ENCODE peak calls at places on chromosomes 1 and 21, in four cellular contexts. U is tibial artery; D is CD8-positive, alpha-beta T cell; R is suprapubic skin. A is an unnamed sample.

GRCh38 chr1:206672844-206673758 is 11.6 kb upstream of the MAPKAPK2 start:
- DNase-seq in U (no peak), D (no peak), R (no peak), A (no peak)

GRCh38 chr1:207306603-207307002 is 14.9 kb upstream of the CD55 start:
- DNase-seq in U (no peak), D (no peak), R (no peak), A (no peak)

GRCh38 chr1:9846611-9847171 is 22.9 kb upstream of the CLSTN1 start:
- DNase-seq in U (no peak), D (no peak), R (no peak), A (no peak)

GRCh38 chr21:26374817-26375216 is 198.3 kb downstream of the CYYR1 start:
- DNase-seq in U (no peak), D (no peak), R (no peak), A (no peak)

GRCh38 chr1:162222019-162222418 is 152.5 kb downstream of the NOS1AP start:
- DNase-seq in U (no peak), D (no peak), R (no peak), A (no peak)

GRCh38 chr1:2617981-2618470 is 14.8 kb downstream of the MMEL1 start:
- DNase-seq in U (no peak), D (no peak), R (no peak), A (no peak)

GRCh38 chr21:31667639-31668038 is 8.1 kb downstream of the SOD1 start:
- DNase-seq in U (no peak), D (no peak), R (no peak), A (no peak)

GRCh38 chr1:3511856-3512255 is 57.4 kb downstream of the ARHGEF16 start:
- DNase-seq in U (no peak), D (no peak), R (no peak), A (no peak)

GRCh38 chr1:159925713-159926066 is 383 bp upstream of the TAGLN2 start:
- DNase-seq in U (no peak), D (no peak), R (no peak), A (peak; percentile 78)

GRCh38 chr1:77673716-77674355 is 8.6 kb downstream of the ZZZ3 start:
- DNase-seq in U (no peak), D (no peak), R (no peak), A (no peak)

GRCh38 chr1:154546264-154547043 is 12.0 kb downstream of the UBE2Q1 start:
- DNase-seq in U (no peak), D (peak; percentile 24), R (no peak), A (no peak)

GRCh38 chr1:223525957-223526356 is 132.7 kb downstream of the CCDC185 start:
- DNase-seq in U (peak; percentile 23), D (no peak), R (no peak), A (no peak)

GRCh38 chr1:210587547-210587946 is 258.8 kb downstream of the HHAT start:
- DNase-seq in U (no peak), D (no peak), R (no peak), A (no peak)

GRCh38 chr1:30684881-30685795 is 38.2 kb downstream of the MATN1 start:
- DNase-seq in U (peak; percentile 70), D (peak; percentile 9), R (no peak), A (no peak)

GRCh38 chr1:190477687-190478192 is at the start of gene BRINP3:
- DNase-seq in U (no peak), D (no peak), R (no peak), A (no peak)

GRCh38 chr1:190474010-190474409 is 3.7 kb downstream of the BRINP3 start:
- DNase-seq in U (no peak), D (no peak), R (no peak), A (no peak)

GRCh38 chr1:190478193-190479007 is 736 bp upstream of the BRINP3 start:
- DNase-seq in U (no peak), D (no peak), R (no peak), A (no peak)

GRCh38 chr1:190474587-190475305 is 2.9 kb downstream of the BRINP3 start:
- DNase-seq in U (no peak), D (no peak), R (no peak), A (no peak)

DNA sequence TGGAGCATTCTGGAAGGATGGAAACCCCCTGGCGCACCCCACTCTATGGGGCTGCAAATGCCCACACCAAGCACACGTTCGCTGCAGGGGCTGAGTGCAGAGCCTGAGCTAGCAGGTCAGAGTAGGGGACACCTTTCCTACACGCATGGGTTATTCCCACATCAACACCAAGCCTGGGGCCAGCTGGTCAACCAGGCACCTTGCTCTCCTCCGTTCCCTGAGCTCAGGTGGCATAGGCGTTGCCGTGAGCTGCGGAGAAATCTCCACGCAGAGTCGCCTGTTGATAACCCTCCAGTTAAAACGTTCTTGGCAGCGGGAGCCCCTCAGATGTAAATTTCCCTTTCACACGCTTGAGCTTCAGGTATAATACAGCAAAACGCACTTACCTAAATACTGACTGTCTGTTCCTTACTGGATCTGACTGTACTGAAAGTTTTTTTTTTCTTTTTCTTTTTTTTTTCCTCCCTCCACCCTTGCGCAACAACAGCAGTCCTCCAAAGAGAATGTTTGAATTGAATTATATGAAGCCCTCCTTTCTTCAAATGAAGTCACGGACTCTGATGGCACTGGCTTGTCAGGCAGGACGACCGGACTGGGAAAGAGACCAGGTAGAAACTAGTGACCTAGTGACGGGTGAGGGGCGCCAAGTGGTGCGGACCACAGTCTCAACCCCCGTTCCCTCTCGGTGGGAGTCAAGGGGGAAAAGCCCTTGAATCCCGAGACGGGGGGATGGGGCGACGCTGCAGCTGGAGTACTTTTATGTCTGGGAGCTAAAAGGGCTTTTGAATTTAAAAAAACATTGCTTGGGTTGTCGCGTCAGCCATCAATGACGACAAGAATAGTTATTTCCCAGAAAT is 2.0 kb downstream of the BRINP3 start:
- DNase-seq in U (no peak), D (no peak), R (no peak), A (no peak)
- H3K4me3 ChIP-seq in U (no peak overlapping the region), D (no peak overlapping the region), R (peak overlapping the region; percentile 21), A (no peak overlapping the region)

GRCh38 chr1:181100924-181101323 is 12.4 kb downstream of the IER5 start:
- DNase-seq in U (peak; percentile 19), D (no peak), R (no peak), A (no peak)
- H3K27me3 ChIP-seq in U (no peaks in the 10 kb centered on the region), D (no peaks in the 10 kb centered on the region), R (no peaks in the 10 kb centered on the region), A (no peaks in the 10 kb centered on the region)

DNA sequence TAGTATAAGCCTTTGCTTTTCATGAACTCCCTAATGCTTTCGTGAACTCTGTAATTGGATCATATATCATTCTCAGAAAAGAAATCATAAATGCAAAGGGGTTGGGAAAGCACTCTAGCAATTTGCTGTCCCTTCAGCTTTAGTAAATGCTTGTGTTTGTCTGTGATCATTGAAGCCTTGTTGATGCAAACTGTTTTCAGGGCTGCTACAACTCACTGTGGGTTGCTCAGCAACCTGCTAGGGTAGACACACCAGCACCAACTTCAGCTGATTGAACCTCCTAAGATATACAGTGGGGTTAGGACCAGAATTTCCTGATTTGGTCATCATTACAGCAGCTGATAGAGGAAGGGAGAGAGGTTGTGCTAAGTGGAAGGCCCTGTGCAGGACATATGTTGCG is 95.0 kb downstream of the SGIP1 start:
- DNase-seq in U (no peak), D (no peak), R (no peak), A (no peak)
- H3K4me3 ChIP-seq in U (no peak overlapping the region), D (no peak overlapping the region), R (no peak overlapping the region), A (no peak overlapping the region)

GRCh38 chr1:95004013-95004412 is 68.7 kb downstream of the ALG14 start:
- DNase-seq in U (no peak), D (no peak), R (no peak), A (no peak)
- H3K27me3 ChIP-seq in U (no peaks in the 10 kb centered on the region), D (no peaks in the 10 kb centered on the region), R (no peaks in the 10 kb centered on the region), A (no peaks in the 10 kb centered on the region)

GRCh38 chr1:21778405-21778727 is 4.6 kb downstream of the USP48 start:
- DNase-seq in U (no peak), D (no peak), R (no peak), A (no peak)

GRCh38 chr1:21781971-21782867 is 730 bp downstream of the USP48 start:
- DNase-seq in U (no peak), D (peak; percentile 25), R (no peak), A (peak; percentile 20)

GRCh38 chr1:21775985-21776562 is 6.9 kb downstream of the USP48 start:
- DNase-seq in U (no peak), D (no peak), R (no peak), A (no peak)

GRCh38 chr1:21782868-21783678 is at the start of gene USP48:
- DNase-seq in U (peak; percentile 97), D (peak; percentile 93), R (peak; percentile 97), A (peak; percentile 98)

DNA sequence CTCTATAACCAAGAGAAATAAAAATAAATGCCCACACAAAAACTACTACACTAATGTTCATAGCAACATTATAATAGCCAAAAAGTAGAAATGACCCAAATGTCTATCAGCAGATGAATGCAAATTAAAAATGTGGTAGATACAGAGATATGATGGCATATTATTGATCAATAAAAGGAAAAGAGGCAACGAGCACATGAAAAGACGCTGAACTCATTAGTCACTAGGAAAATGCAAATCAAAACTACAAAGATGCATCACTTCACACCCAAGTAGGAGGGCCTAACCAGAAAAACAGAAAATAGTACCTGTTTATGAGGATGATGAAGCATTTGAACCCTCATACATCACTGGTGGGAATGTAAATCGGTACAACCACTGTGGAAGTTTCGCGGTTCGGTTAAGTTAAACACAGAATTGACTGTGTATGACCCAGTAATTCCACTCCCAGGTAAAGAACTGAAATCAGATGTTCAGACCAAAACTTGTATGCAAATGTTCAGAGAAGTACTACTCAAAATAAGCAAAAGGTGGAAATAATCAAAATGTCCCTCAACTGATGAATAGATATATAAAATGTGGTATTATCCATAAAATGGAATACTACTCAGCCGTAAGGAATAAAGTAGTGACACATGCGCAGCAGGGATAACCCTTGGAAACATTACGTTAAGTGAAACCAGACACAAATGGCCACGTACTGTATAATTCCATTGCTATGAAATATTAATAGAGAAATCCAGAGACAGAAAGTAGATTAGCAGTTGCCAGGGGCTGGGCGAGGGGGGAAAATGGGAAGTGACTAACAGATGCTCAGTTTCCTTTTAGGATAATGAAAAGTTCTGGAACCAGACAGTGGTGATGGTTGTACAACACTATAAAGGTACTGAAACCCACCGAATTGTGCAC is 3.1 kb downstream of the USP48 start:
- DNase-seq in U (no peak), D (no peak), R (no peak), A (peak; percentile 11)
- H3K4me3 ChIP-seq in U (no peak overlapping the region), D (no peak overlapping the region), R (no peak overlapping the region), A (no peak overlapping the region)

GRCh38 chr1:201114245-201115131 is 2.3 kb upstream of the CACNA1S start:
- DNase-seq in U (peak; percentile 92), D (peak; percentile 55), R (peak; percentile 89), A (peak; percentile 94)

GRCh38 chr1:201115390-201115937 is 3.2 kb upstream of the CACNA1S start:
- DNase-seq in U (no peak), D (no peak), R (no peak), A (no peak)

GRCh38 chr1:201113451-201114244 is 1.4 kb upstream of the CACNA1S start:
- DNase-seq in U (no peak), D (no peak), R (no peak), A (peak; percentile 4)

GRCh38 chr1:201119206-201119814 is 7.1 kb upstream of the CACNA1S start:
- DNase-seq in U (no peak), D (peak; percentile 17), R (no peak), A (no peak)

GRCh38 chr1:201116091-201116490 is 3.9 kb upstream of the CACNA1S start:
- DNase-seq in U (no peak), D (no peak), R (no peak), A (no peak)
- H3K27me3 ChIP-seq in U (no peaks in the 10 kb centered on the region), D (no peaks in the 10 kb centered on the region), R (peaks cover 9% of the 10 kb centered on the region), A (no peaks in the 10 kb centered on the region)

GRCh38 chr21:39611547-39612190 is 1.1 kb upstream of the B3GALT5 start:
- DNase-seq in U (no peak), D (no peak), R (no peak), A (no peak)
- H3K4me3 ChIP-seq in U (no peak overlapping the region), D (no peak overlapping the region), R (peak overlapping the region; percentile 30), A (no peak overlapping the region)